ENCODE peak calls at places on chromosome 9, in four cellular contexts. L is PC-3, X is caudate nucleus, Q is OCI-LY7. W is an unnamed sample.

GRCh38 chr9:124551472-124552339 is 44.5 kb upstream of the NR5A1 start:
- DNase-seq in L (peak), X (peak), Q (peak), W (peak)

GRCh38 chr9:88777498-88778312 is 213.6 kb upstream of the S1PR3 start:
- DNase-seq in L (peak), X (no peak), Q (peak), W (no peak)

GRCh38 chr9:127219533-127219932 is 45.0 kb upstream of the GARNL3 start:
- DNase-seq in L (no peak), X (no peak), Q (no peak), W (no peak)

GRCh38 chr9:93968451-93969327 is 13.5 kb upstream of the BARX1 start:
- DNase-seq in L (peak), X (no peak), Q (no peak), W (no peak)

GRCh38 chr9:136660971-136661540 is 1.7 kb upstream of the EGFL7 start:
- DNase-seq in L (no peak), X (no peak), Q (no peak), W (no peak)

GRCh38 chr9:37639109-37639748 is 11.5 kb upstream of the FRMPD1 start:
- DNase-seq in L (no peak), X (no peak), Q (no peak), W (no peak)

GRCh38 chr9:35661756-35662350 is 3.1 kb downstream of the ARHGEF39 start:
- DNase-seq in L (no peak), X (no peak), Q (no peak), W (no peak)

GRCh38 chr9:98020471-98021145 is 35.9 kb upstream of the NANS start:
- DNase-seq in L (no peak), X (no peak), Q (no peak), W (no peak)

GRCh38 chr9:136075134-136075841 is 19.8 kb downstream of the NACC2 start:
- DNase-seq in L (no peak), X (no peak), Q (no peak), W (no peak)

GRCh38 chr9:134375430-134376385 is 49.5 kb downstream of the RXRA start:
- DNase-seq in L (no peak), X (no peak), Q (no peak), W (no peak)

GRCh38 chr9:90805006-90805993 is 3.7 kb downstream of the SYK start:
- DNase-seq in L (no peak), X (no peak), Q (peak), W (no peak)

GRCh38 chr9:77457916-77458592 is 190.1 kb downstream of the GNA14 start:
- DNase-seq in L (peak), X (peak), Q (peak), W (peak)

GRCh38 chr9:117548556-117548955 is 133.7 kb upstream of the ASTN2 start:
- DNase-seq in L (no peak), X (no peak), Q (no peak), W (no peak)

GRCh38 chr9:23677446-23677845 is 148.6 kb downstream of the ELAVL2 start:
- DNase-seq in L (no peak), X (no peak), Q (no peak), W (no peak)

GRCh38 chr9:93062364-93062763 is 3.9 kb downstream of the SUSD3 start:
- DNase-seq in L (no peak), X (no peak), Q (peak), W (no peak)

GRCh38 chr9:20604561-20604960 is 17.7 kb downstream of the MLLT3 start:
- DNase-seq in L (no peak), X (no peak), Q (no peak), W (no peak)

GRCh38 chr9:73872693-73873092 is 624.4 kb upstream of the RORB start:
- DNase-seq in L (no peak), X (no peak), Q (no peak), W (no peak)

GRCh38 chr9:101269596-101270324 is 115.0 kb downstream of the BAAT start:
- DNase-seq in L (no peak), X (no peak), Q (no peak), W (no peak)